ENCODE peak calls at places on chromosomes 4 and X, in eight cellular contexts. Z is cerebellar cortex; H is iris pigment epithelial cell; N is neural crest cell; L is HFFc6; F is anterior cingulate cortex; W is D341Med; B is activated CD4-positive, alpha-beta T cell treated with anti-CD3 and anti-CD28 coated beads for 24 hours. Q is an unnamed sample.

GRCh38 chr4:105140684-105141490 is 5.8 kb upstream of the TET2 start:
- DNase-seq in F (no peak), H (no peak), B (no peak), Z (peak), L (no peak), N (no peak), W (peak), Q (no peak)

GRCh38 chrX:132612990-132613564 is 124.2 kb upstream of the MBNL3 start:
- DNase-seq in H (peak), B (peak), N (peak), W (peak), Z (peak), F (no peak), L (no peak), Q (no peak)

GRCh38 chr4:140187316-140187695 is 33.3 kb upstream of the MAML3 start:
- DNase-seq in N (no peak), B (no peak), Z (no peak), H (peak), F (no peak), L (no peak), W (no peak), Q (no peak)

GRCh38 chr4:140595065-140595464 is 26.3 kb upstream of the UCP1 start:
- DNase-seq in W (peak), B (no peak), F (no peak), L (peak), N (no peak), Z (peak), H (peak), Q (peak)

GRCh38 chr4:168925789-168926490 is 84.1 kb downstream of the CBR4 start:
- DNase-seq in N (no peak), W (no peak), F (no peak), L (no peak), B (no peak), Z (no peak), H (no peak), Q (no peak)

GRCh38 chr4:177250056-177250696 is 59.5 kb upstream of the NEIL3 start:
- DNase-seq in Z (peak), F (no peak), N (peak), W (peak), L (peak), H (peak), B (peak), Q (no peak)

GRCh38 chr4:5797866-5798265 is 86.9 kb downstream of the EVC start:
- DNase-seq in L (no peak), F (no peak), W (no peak), H (no peak), N (no peak), Z (no peak), B (no peak), Q (no peak)

GRCh38 chr4:159210975-159211374 is 108.1 kb downstream of the RAPGEF2 start:
- DNase-seq in F (no peak), H (no peak), B (no peak), W (no peak), Z (no peak), N (no peak), L (no peak), Q (no peak)

GRCh38 chrX:110985470-110985869 is 110.5 kb upstream of the PAK3 start:
- DNase-seq in H (no peak), W (no peak), L (no peak), F (no peak), N (no peak), B (no peak), Z (no peak), Q (no peak)

GRCh38 chrX:14073561-14073960 is 43.9 kb upstream of the GEMIN8 start:
- DNase-seq in N (no peak), B (no peak), H (peak), W (no peak), Z (no peak), F (no peak), L (no peak), Q (no peak)

GRCh38 chrX:155747520-155747919 is 133.6 kb upstream of the VAMP7 start:
- DNase-seq in F (no peak), W (no peak), L (no peak), N (no peak), B (no peak), Z (no peak), H (peak), Q (peak)

GRCh38 chr4:175422331-175422730 is 389.7 kb downstream of the GPM6A start:
- DNase-seq in N (no peak), Z (no peak), H (peak), L (peak), W (no peak), B (no peak), F (no peak), Q (no peak)

Q was measured in PC-9.